ENCODE peak calls at places on chromosomes 6 and 20, in six cellular contexts. Q, L, J, Z, R and F are unnamed samples.

GRCh38 chr20:3924304-3925112 is 35.3 kb downstream of the PANK2 start:
- DNase-seq in Q (no peak), L (no peak), J (no peak), R (no peak), Z (no peak), F (no peak)

GRCh38 chr6:31643818-31644454 is 8.5 kb downstream of the BAG6 start:
- DNase-seq in L (no peak), Z (no peak), J (no peak), R (no peak), Q (no peak), F (no peak)

GRCh38 chr6:84774174-84775158 is 10.1 kb upstream of the TBX18 start:
- DNase-seq in Z (peak; percentile 53), L (no peak), R (peak; percentile 51), Q (no peak), J (peak; percentile 75), F (peak; percentile 17)

GRCh38 chr20:32737371-32738223 is 5.7 kb downstream of the COMMD7 start:
- DNase-seq in Q (no peak), R (no peak), L (peak; percentile 19), Z (peak; percentile 50), J (no peak), F (no peak)

GRCh38 chr20:50346372-50347347 is 156.0 kb downstream of the CEBPB start:
- DNase-seq in R (peak; percentile 85), Q (no peak), Z (peak; percentile 34), L (no peak), J (peak; percentile 74), F (no peak)

GRCh38 chr6:28531479-28532128 is 5.9 kb downstream of the GPX5 start:
- DNase-seq in J (no peak), R (no peak), L (no peak), Q (no peak), Z (no peak), F (no peak)

GRCh38 chr6:31430449-31430848 is 27.1 kb downstream of the MICA start:
- DNase-seq in R (no peak), Q (no peak), Z (no peak), J (no peak), L (no peak), F (no peak)

GRCh38 chr6:18177566-18177965 is 22.3 kb downstream of the KDM1B start:
- DNase-seq in R (no peak), J (no peak), Q (no peak), L (no peak), Z (no peak), F (no peak)

GRCh38 chr20:32465092-32465900 is 107.2 kb downstream of the ASXL1 start:
- DNase-seq in J (no peak), R (no peak), Q (no peak), Z (no peak), L (no peak), F (no peak)

GRCh38 chr6:127124196-127124595 is 5.7 kb downstream of the RSPO3 start:
- DNase-seq in Q (no peak), L (no peak), Z (no peak), J (no peak), R (no peak), F (no peak)

GRCh38 chr6:69832558-69832957 is 33.8 kb upstream of the COL19A1 start:
- DNase-seq in Q (no peak), L (no peak), J (no peak), R (no peak), Z (no peak), F (no peak)

GRCh38 chr6:44475779-44476434 is 88.4 kb downstream of the CDC5L start:
- DNase-seq in R (peak; percentile 90), Z (peak; percentile 83), L (peak; percentile 55), J (peak; percentile 70), Q (peak; percentile 42), F (peak; percentile 59)

GRCh38 chr6:153790048-153790447 is 249.0 kb upstream of the OPRM1 start:
- DNase-seq in J (peak; percentile 3), Q (no peak), L (no peak), R (peak; percentile 71), Z (no peak), F (peak; percentile 11)